ENCODE peak calls at places on chromosome 19, in nine cellular contexts. H is cardiac fibroblast; T is AG10803; F is T-helper 17 cell; D is uterus; V is sigmoid colon; Y is stimulated activated CD4-positive, alpha-beta T cell treated with anti-CD3 and anti-CD28 coated beads, Interleukin-1b, Interleukin-23, amount 100 ng/mL, for 1 hour; A is dorsolateral prefrontal cortex; M is ureter. G is an unnamed sample.

GRCh38 chr19:639251-640155 is at the start of gene FGF22:
- DNase-seq in H (peak), T (peak), F (peak), D (peak), V (peak), Y (peak), A (peak), M (peak), G (peak)

GRCh38 chr19:15251749-15252397 is 19.6 kb upstream of the EPHX3 start:
- DNase-seq in H (peak), T (peak), F (no peak), D (peak), V (peak), Y (no peak), A (peak), M (peak), G (peak)

GRCh38 chr19:14425696-14426138 is 6.6 kb upstream of the DDX39A start:
- DNase-seq in H (peak), T (no peak), F (no peak), D (no peak), V (no peak), Y (no peak), A (no peak), M (no peak), G (no peak)

GRCh38 chr19:34256835-34257558 is 2.6 kb downstream of the GARRE1 start:
- DNase-seq in H (no peak), T (peak), F (no peak), D (no peak), V (no peak), Y (no peak), A (no peak), M (no peak), G (no peak)

GRCh38 chr19:1237754-1238372 is at the start of gene CBARP:
- DNase-seq in H (no peak), T (no peak), F (peak), D (peak), V (peak), Y (no peak), A (no peak), M (no peak), G (no peak)

GRCh38 chr19:19137556-19138109 is 645 bp downstream of the TMEM161A start:
- DNase-seq in H (no peak), T (peak), F (no peak), D (no peak), V (no peak), Y (no peak), A (no peak), M (no peak), G (peak)

GRCh38 chr19:38551450-38551813 is 66.3 kb downstream of the MAP4K1 start:
- DNase-seq in H (no peak), T (no peak), F (no peak), D (no peak), V (no peak), Y (no peak), A (no peak), M (no peak), G (no peak)

GRCh38 chr19:38675611-38676010 is 28.2 kb downstream of the ACTN4 start:
- DNase-seq in H (no peak), T (no peak), F (no peak), D (no peak), V (no peak), Y (no peak), A (no peak), M (no peak), G (no peak)

GRCh38 chr19:43439183-43440063 is 24.7 kb downstream of the TEX101 start:
- DNase-seq in H (peak), T (peak), F (peak), D (no peak), V (no peak), Y (no peak), A (no peak), M (no peak), G (no peak)

GRCh38 chr19:507286-508203 is at the start of gene TPGS1:
- DNase-seq in H (peak), T (peak), F (peak), D (peak), V (peak), Y (peak), A (peak), M (peak), G (peak)

GRCh38 chr19:34974631-34975030 is 10.6 kb upstream of the ZNF792 start:
- DNase-seq in H (peak), T (peak), F (no peak), D (no peak), V (no peak), Y (no peak), A (no peak), M (no peak), G (no peak)

GRCh38 chr19:7916137-7916907 is 1.7 kb downstream of the TGFBR3L start:
- DNase-seq in H (peak), T (no peak), F (peak), D (no peak), V (no peak), Y (no peak), A (no peak), M (no peak), G (peak)

GRCh38 chr19:30336290-30336689 is 35.9 kb upstream of the ZNF536 start:
- DNase-seq in H (no peak), T (no peak), F (no peak), D (no peak), V (no peak), Y (no peak), A (no peak), M (no peak), G (no peak)

GRCh38 chr19:10878253-10878652 is 6.9 kb downstream of the CARM1 start:
- DNase-seq in H (no peak), T (no peak), F (no peak), D (no peak), V (no peak), Y (no peak), A (no peak), M (no peak), G (no peak)

GRCh38 chr19:31348416-31349159 is 648 bp downstream of the TSHZ3 start:
- DNase-seq in H (peak), T (peak), F (no peak), D (peak), V (peak), Y (no peak), A (no peak), M (no peak), G (peak)